ENCODE peak calls at places on chromosomes 5 and 9, in eight cellular contexts. One of them, this sample, is unnamed.

GRCh38 chr9:114742947-114743346 is 61.0 kb upstream of the TEX48 start:
- DNase-seq in prostate gland: no peak
- DNase-seq in heart left ventricle: no peak
- DNase-seq in fibroblast of lung: no peak
- DNase-seq in dorsolateral prefrontal cortex: no peak
- DNase-seq in tibial artery: no peak
- DNase-seq in stomach: no peak
- DNase-seq in fibroblast of mammary gland: no peak
- DNase-seq in this sample: peak

GRCh38 chr5:153880094-153880493 is 158.6 kb downstream of the FAM114A2 start:
- DNase-seq in prostate gland: no peak
- DNase-seq in heart left ventricle: no peak
- DNase-seq in fibroblast of lung: no peak
- DNase-seq in dorsolateral prefrontal cortex: no peak
- DNase-seq in tibial artery: no peak
- DNase-seq in stomach: no peak
- DNase-seq in fibroblast of mammary gland: no peak
- DNase-seq in this sample: no peak

GRCh38 chr9:69176446-69177135 is 2.5 kb downstream of the TJP2 start:
- DNase-seq in prostate gland: no peak
- DNase-seq in heart left ventricle: no peak
- DNase-seq in fibroblast of lung: no peak
- DNase-seq in dorsolateral prefrontal cortex: no peak
- DNase-seq in tibial artery: peak
- DNase-seq in stomach: no peak
- DNase-seq in fibroblast of mammary gland: peak
- DNase-seq in this sample: no peak

GRCh38 chr5:57494104-57495098 is 11.8 kb upstream of the ACTBL2 start:
- DNase-seq in prostate gland: peak
- DNase-seq in heart left ventricle: peak
- DNase-seq in fibroblast of lung: peak
- DNase-seq in dorsolateral prefrontal cortex: no peak
- DNase-seq in tibial artery: peak
- DNase-seq in stomach: peak
- DNase-seq in fibroblast of mammary gland: peak
- DNase-seq in this sample: peak

GRCh38 chr5:150356575-150357284 is 767 bp upstream of the TCOF1 start:
- DNase-seq in prostate gland: no peak
- DNase-seq in heart left ventricle: no peak
- DNase-seq in fibroblast of lung: no peak
- DNase-seq in dorsolateral prefrontal cortex: no peak
- DNase-seq in tibial artery: no peak
- DNase-seq in stomach: no peak
- DNase-seq in fibroblast of mammary gland: no peak
- DNase-seq in this sample: no peak

GRCh38 chr5:58818515-58818914 is 235.6 kb downstream of the RAB3C start:
- DNase-seq in prostate gland: no peak
- DNase-seq in heart left ventricle: no peak
- DNase-seq in fibroblast of lung: no peak
- DNase-seq in dorsolateral prefrontal cortex: no peak
- DNase-seq in tibial artery: no peak
- DNase-seq in stomach: no peak
- DNase-seq in fibroblast of mammary gland: no peak
- DNase-seq in this sample: no peak

GRCh38 chr9:131140550-131140949 is 15.2 kb downstream of the NUP214 start:
- DNase-seq in prostate gland: no peak
- DNase-seq in heart left ventricle: no peak
- DNase-seq in fibroblast of lung: no peak
- DNase-seq in dorsolateral prefrontal cortex: no peak
- DNase-seq in tibial artery: no peak
- DNase-seq in stomach: no peak
- DNase-seq in fibroblast of mammary gland: no peak
- DNase-seq in this sample: no peak

GRCh38 chr9:125744616-125745387 is 2.4 kb upstream of the PBX3 start:
- DNase-seq in prostate gland: no peak
- DNase-seq in heart left ventricle: no peak
- DNase-seq in fibroblast of lung: peak
- DNase-seq in dorsolateral prefrontal cortex: no peak
- DNase-seq in tibial artery: no peak
- DNase-seq in stomach: no peak
- DNase-seq in fibroblast of mammary gland: peak
- DNase-seq in this sample: peak

GRCh38 chr5:168947212-168947868 is 353.6 kb downstream of the SLIT3 start:
- DNase-seq in prostate gland: no peak
- DNase-seq in heart left ventricle: peak
- DNase-seq in fibroblast of lung: peak
- DNase-seq in dorsolateral prefrontal cortex: no peak
- DNase-seq in tibial artery: peak
- DNase-seq in stomach: peak
- DNase-seq in fibroblast of mammary gland: peak
- DNase-seq in this sample: peak

GRCh38 chr5:37665272-37665671 is 174.6 kb downstream of the GDNF start:
- DNase-seq in prostate gland: no peak
- DNase-seq in heart left ventricle: no peak
- DNase-seq in fibroblast of lung: peak
- DNase-seq in dorsolateral prefrontal cortex: no peak
- DNase-seq in tibial artery: no peak
- DNase-seq in stomach: no peak
- DNase-seq in fibroblast of mammary gland: peak
- DNase-seq in this sample: no peak

GRCh38 chr5:77643654-77644404 is 5.3 kb upstream of the OTP start:
- DNase-seq in prostate gland: no peak
- DNase-seq in heart left ventricle: no peak
- DNase-seq in fibroblast of lung: no peak
- DNase-seq in dorsolateral prefrontal cortex: no peak
- DNase-seq in tibial artery: no peak
- DNase-seq in stomach: no peak
- DNase-seq in fibroblast of mammary gland: no peak
- DNase-seq in this sample: no peak

GRCh38 chr5:82174128-82174918 is 103.8 kb downstream of the RPS23 start:
- DNase-seq in prostate gland: no peak
- DNase-seq in heart left ventricle: peak
- DNase-seq in fibroblast of lung: peak
- DNase-seq in dorsolateral prefrontal cortex: peak
- DNase-seq in tibial artery: peak
- DNase-seq in stomach: peak
- DNase-seq in fibroblast of mammary gland: peak
- DNase-seq in this sample: peak

GRCh38 chr5:143115381-143115780 is 288.1 kb downstream of the NR3C1 start:
- DNase-seq in prostate gland: no peak
- DNase-seq in heart left ventricle: no peak
- DNase-seq in fibroblast of lung: no peak
- DNase-seq in dorsolateral prefrontal cortex: no peak
- DNase-seq in tibial artery: no peak
- DNase-seq in stomach: no peak
- DNase-seq in fibroblast of mammary gland: no peak
- DNase-seq in this sample: no peak

GRCh38 chr5:53368966-53369605 is 111.3 kb upstream of the FST start:
- DNase-seq in prostate gland: no peak
- DNase-seq in heart left ventricle: no peak
- DNase-seq in fibroblast of lung: no peak
- DNase-seq in dorsolateral prefrontal cortex: no peak
- DNase-seq in tibial artery: no peak
- DNase-seq in stomach: no peak
- DNase-seq in fibroblast of mammary gland: peak
- DNase-seq in this sample: peak

GRCh38 chr9:129496187-129497063 is 124.5 kb downstream of the C9orf50 start:
- DNase-seq in prostate gland: peak
- DNase-seq in heart left ventricle: peak
- DNase-seq in fibroblast of lung: peak
- DNase-seq in dorsolateral prefrontal cortex: peak
- DNase-seq in tibial artery: peak
- DNase-seq in stomach: peak
- DNase-seq in fibroblast of mammary gland: peak
- DNase-seq in this sample: peak

GRCh38 chr9:89594811-89595550 is 9.8 kb upstream of the GADD45G start:
- DNase-seq in prostate gland: no peak
- DNase-seq in heart left ventricle: no peak
- DNase-seq in fibroblast of lung: no peak
- DNase-seq in dorsolateral prefrontal cortex: no peak
- DNase-seq in tibial artery: no peak
- DNase-seq in stomach: no peak
- DNase-seq in fibroblast of mammary gland: no peak
- DNase-seq in this sample: no peak

GRCh38 chr9:89592201-89592815 is 12.5 kb upstream of the GADD45G start:
- DNase-seq in prostate gland: no peak
- DNase-seq in heart left ventricle: no peak
- DNase-seq in fibroblast of lung: no peak
- DNase-seq in dorsolateral prefrontal cortex: no peak
- DNase-seq in tibial artery: no peak
- DNase-seq in stomach: no peak
- DNase-seq in fibroblast of mammary gland: no peak
- DNase-seq in this sample: no peak

GRCh38 chr9:89595646-89596045 is 9.2 kb upstream of the GADD45G start:
- DNase-seq in prostate gland: no peak
- DNase-seq in heart left ventricle: no peak
- DNase-seq in fibroblast of lung: no peak
- DNase-seq in dorsolateral prefrontal cortex: no peak
- DNase-seq in tibial artery: no peak
- DNase-seq in stomach: no peak
- DNase-seq in fibroblast of mammary gland: no peak
- DNase-seq in this sample: no peak

GRCh38 chr9:89592963-89593775 is 11.6 kb upstream of the GADD45G start:
- DNase-seq in prostate gland: no peak
- DNase-seq in heart left ventricle: no peak
- DNase-seq in fibroblast of lung: peak
- DNase-seq in dorsolateral prefrontal cortex: no peak
- DNase-seq in tibial artery: no peak
- DNase-seq in stomach: no peak
- DNase-seq in fibroblast of mammary gland: peak
- DNase-seq in this sample: no peak

GRCh38 chr9:89593776-89594427 is 10.9 kb upstream of the GADD45G start:
- DNase-seq in prostate gland: no peak
- DNase-seq in heart left ventricle: peak
- DNase-seq in fibroblast of lung: peak
- DNase-seq in dorsolateral prefrontal cortex: no peak
- DNase-seq in tibial artery: no peak
- DNase-seq in stomach: peak
- DNase-seq in fibroblast of mammary gland: peak
- DNase-seq in this sample: peak
- TF ChIP-seq CTCF in prostate gland: peak
- TF ChIP-seq CTCF in heart left ventricle: peak
- TF ChIP-seq CTCF in fibroblast of lung: peak
- TF ChIP-seq CTCF in dorsolateral prefrontal cortex: peak
- TF ChIP-seq CTCF in tibial artery: peak
- TF ChIP-seq CTCF in stomach: no peak
- TF ChIP-seq CTCF in fibroblast of mammary gland: peak
- TF ChIP-seq CTCF in this sample: peak

GRCh38 chr5:103582364-103582763 is 19.8 kb upstream of the NUDT12 start:
- DNase-seq in prostate gland: no peak
- DNase-seq in heart left ventricle: no peak
- DNase-seq in fibroblast of lung: peak
- DNase-seq in dorsolateral prefrontal cortex: peak
- DNase-seq in tibial artery: no peak
- DNase-seq in stomach: no peak
- DNase-seq in fibroblast of mammary gland: peak
- DNase-seq in this sample: peak

GRCh38 chr5:103589416-103590175 is 27.0 kb upstream of the NUDT12 start:
- DNase-seq in prostate gland: no peak
- DNase-seq in heart left ventricle: no peak
- DNase-seq in fibroblast of lung: peak
- DNase-seq in dorsolateral prefrontal cortex: no peak
- DNase-seq in tibial artery: no peak
- DNase-seq in stomach: no peak
- DNase-seq in fibroblast of mammary gland: peak
- DNase-seq in this sample: peak

DNA sequence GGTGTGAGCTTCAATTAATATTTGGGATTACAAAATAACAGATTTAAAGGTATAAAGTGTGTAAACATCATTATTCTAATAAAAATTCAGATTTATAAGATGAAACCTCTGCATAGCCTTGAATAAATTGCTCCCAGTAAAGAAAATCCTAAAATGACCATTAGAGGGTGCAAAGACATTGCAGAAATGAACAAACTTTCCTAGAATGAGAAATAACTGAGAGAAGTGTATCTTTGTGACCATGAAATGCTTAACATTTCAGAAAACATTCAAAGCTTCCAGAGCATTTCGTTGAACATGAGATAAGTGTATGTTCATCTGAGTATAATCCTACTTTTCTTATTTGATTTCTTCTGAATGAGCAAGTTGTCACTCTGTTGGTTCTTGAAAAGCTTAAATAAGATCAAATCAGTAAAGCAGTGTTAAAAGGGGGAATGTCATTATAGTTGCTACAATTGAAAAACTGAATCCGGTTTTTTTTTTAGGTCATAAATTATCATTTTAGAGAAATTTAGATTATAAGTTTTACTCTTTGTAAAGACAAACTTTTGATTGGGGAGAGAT is 24.7 kb upstream of the NUDT12 start:
- DNase-seq in prostate gland: no peak
- DNase-seq in heart left ventricle: no peak
- DNase-seq in fibroblast of lung: peak
- DNase-seq in dorsolateral prefrontal cortex: no peak
- DNase-seq in tibial artery: no peak
- DNase-seq in stomach: no peak
- DNase-seq in fibroblast of mammary gland: peak
- DNase-seq in this sample: peak
- TF ChIP-seq CTCF in prostate gland: peak
- TF ChIP-seq CTCF in heart left ventricle: peak
- TF ChIP-seq CTCF in fibroblast of lung: no peak
- TF ChIP-seq CTCF in dorsolateral prefrontal cortex: peak
- TF ChIP-seq CTCF in tibial artery: no peak
- TF ChIP-seq CTCF in stomach: no peak
- TF ChIP-seq CTCF in fibroblast of mammary gland: peak
- TF ChIP-seq CTCF in this sample: peak

GRCh38 chr5:62340392-62340791 is 34.4 kb downstream of the KIF2A start:
- DNase-seq in prostate gland: no peak
- DNase-seq in heart left ventricle: no peak
- DNase-seq in fibroblast of lung: no peak
- DNase-seq in dorsolateral prefrontal cortex: no peak
- DNase-seq in tibial artery: no peak
- DNase-seq in stomach: no peak
- DNase-seq in fibroblast of mammary gland: peak
- DNase-seq in this sample: peak
- TF ChIP-seq CTCF in prostate gland: no peak
- TF ChIP-seq CTCF in heart left ventricle: no peak
- TF ChIP-seq CTCF in fibroblast of lung: peak
- TF ChIP-seq CTCF in dorsolateral prefrontal cortex: no peak
- TF ChIP-seq CTCF in tibial artery: no peak
- TF ChIP-seq CTCF in stomach: no peak
- TF ChIP-seq CTCF in fibroblast of mammary gland: peak
- TF ChIP-seq CTCF in this sample: peak

GRCh38 chr5:73630760-73631159 is 4.8 kb downstream of the ARHGEF28 start:
- DNase-seq in prostate gland: no peak
- DNase-seq in heart left ventricle: no peak
- DNase-seq in fibroblast of lung: no peak
- DNase-seq in dorsolateral prefrontal cortex: no peak
- DNase-seq in tibial artery: no peak
- DNase-seq in stomach: no peak
- DNase-seq in fibroblast of mammary gland: no peak
- DNase-seq in this sample: no peak
- TF ChIP-seq CTCF in prostate gland: no peak
- TF ChIP-seq CTCF in heart left ventricle: no peak
- TF ChIP-seq CTCF in fibroblast of lung: no peak
- TF ChIP-seq CTCF in dorsolateral prefrontal cortex: no peak
- TF ChIP-seq CTCF in tibial artery: no peak
- TF ChIP-seq CTCF in stomach: no peak
- TF ChIP-seq CTCF in fibroblast of mammary gland: no peak
- TF ChIP-seq CTCF in this sample: no peak

GRCh38 chr5:67802766-67803165 is 412.8 kb upstream of the PIK3R1 start:
- DNase-seq in prostate gland: no peak
- DNase-seq in heart left ventricle: no peak
- DNase-seq in fibroblast of lung: no peak
- DNase-seq in dorsolateral prefrontal cortex: no peak
- DNase-seq in tibial artery: no peak
- DNase-seq in stomach: no peak
- DNase-seq in fibroblast of mammary gland: no peak
- DNase-seq in this sample: no peak
- TF ChIP-seq CTCF in prostate gland: no peak
- TF ChIP-seq CTCF in heart left ventricle: no peak
- TF ChIP-seq CTCF in fibroblast of lung: no peak
- TF ChIP-seq CTCF in dorsolateral prefrontal cortex: no peak
- TF ChIP-seq CTCF in tibial artery: no peak
- TF ChIP-seq CTCF in stomach: no peak
- TF ChIP-seq CTCF in fibroblast of mammary gland: no peak
- TF ChIP-seq CTCF in this sample: no peak

This sample was measured in fibroblast of the aortic adventitia.